ENCODE peak calls at places on chromosomes 5 and 9, in eight cellular contexts. One of them, this sample, is unnamed.

GRCh38 chr5:6593148-6594016 is 39.5 kb downstream of the NSUN2 start:
- DNase-seq in BJ: no peak
- DNase-seq in body of pancreas: no peak
- DNase-seq in GM23338: no peak
- DNase-seq in progenitor cell of endocrine pancreas: no peak
- DNase-seq in cardiac muscle cell: no peak
- DNase-seq in lower leg skin: no peak
- DNase-seq in fibroblast of lung: no peak
- DNase-seq in this sample: no peak

GRCh38 chr5:88190106-88190834 is 78.4 kb downstream of the TMEM161B start:
- DNase-seq in BJ: no peak
- DNase-seq in body of pancreas: no peak
- DNase-seq in GM23338: peak
- DNase-seq in progenitor cell of endocrine pancreas: no peak
- DNase-seq in cardiac muscle cell: no peak
- DNase-seq in lower leg skin: no peak
- DNase-seq in fibroblast of lung: no peak
- DNase-seq in this sample: no peak

GRCh38 chr5:130289132-130290088 is 385.1 kb downstream of the CHSY3 start:
- DNase-seq in BJ: peak
- DNase-seq in body of pancreas: no peak
- DNase-seq in GM23338: no peak
- DNase-seq in progenitor cell of endocrine pancreas: no peak
- DNase-seq in cardiac muscle cell: no peak
- DNase-seq in lower leg skin: no peak
- DNase-seq in fibroblast of lung: peak
- DNase-seq in this sample: no peak

GRCh38 chr5:133877351-133878235 is 90.8 kb downstream of the C5orf15 start:
- DNase-seq in BJ: no peak
- DNase-seq in body of pancreas: no peak
- DNase-seq in GM23338: peak
- DNase-seq in progenitor cell of endocrine pancreas: no peak
- DNase-seq in cardiac muscle cell: no peak
- DNase-seq in lower leg skin: no peak
- DNase-seq in fibroblast of lung: no peak
- DNase-seq in this sample: no peak

GRCh38 chr9:120532475-120532874 is 47.5 kb downstream of the CDK5RAP2 start:
- DNase-seq in BJ: peak
- DNase-seq in body of pancreas: no peak
- DNase-seq in GM23338: no peak
- DNase-seq in progenitor cell of endocrine pancreas: no peak
- DNase-seq in cardiac muscle cell: no peak
- DNase-seq in lower leg skin: peak
- DNase-seq in fibroblast of lung: peak
- DNase-seq in this sample: no peak

GRCh38 chr5:54514269-54514668 is 3.3 kb upstream of the SNX18 start:
- DNase-seq in BJ: no peak
- DNase-seq in body of pancreas: no peak
- DNase-seq in GM23338: peak
- DNase-seq in progenitor cell of endocrine pancreas: no peak
- DNase-seq in cardiac muscle cell: peak
- DNase-seq in lower leg skin: no peak
- DNase-seq in fibroblast of lung: peak
- DNase-seq in this sample: no peak

GRCh38 chr5:37847978-37848425 is 8.2 kb upstream of the GDNF start:
- DNase-seq in BJ: no peak
- DNase-seq in body of pancreas: no peak
- DNase-seq in GM23338: no peak
- DNase-seq in progenitor cell of endocrine pancreas: no peak
- DNase-seq in cardiac muscle cell: no peak
- DNase-seq in lower leg skin: no peak
- DNase-seq in fibroblast of lung: peak
- DNase-seq in this sample: no peak

GRCh38 chr5:139388198-139388821 is 1.4 kb downstream of the MZB1 start:
- DNase-seq in BJ: no peak
- DNase-seq in body of pancreas: peak
- DNase-seq in GM23338: peak
- DNase-seq in progenitor cell of endocrine pancreas: no peak
- DNase-seq in cardiac muscle cell: peak
- DNase-seq in lower leg skin: peak
- DNase-seq in fibroblast of lung: no peak
- DNase-seq in this sample: no peak

GRCh38 chr5:76849767-76850291 is at the start of gene S100Z:
- DNase-seq in BJ: no peak
- DNase-seq in body of pancreas: no peak
- DNase-seq in GM23338: no peak
- DNase-seq in progenitor cell of endocrine pancreas: no peak
- DNase-seq in cardiac muscle cell: no peak
- DNase-seq in lower leg skin: peak
- DNase-seq in fibroblast of lung: peak
- DNase-seq in this sample: no peak

GRCh38 chr5:53403758-53404157 is 76.7 kb upstream of the FST start:
- DNase-seq in BJ: no peak
- DNase-seq in body of pancreas: no peak
- DNase-seq in GM23338: no peak
- DNase-seq in progenitor cell of endocrine pancreas: no peak
- DNase-seq in cardiac muscle cell: no peak
- DNase-seq in lower leg skin: no peak
- DNase-seq in fibroblast of lung: peak
- DNase-seq in this sample: no peak

GRCh38 chr5:34524123-34524522 is 132.0 kb upstream of the RAI14 start:
- DNase-seq in BJ: no peak
- DNase-seq in body of pancreas: peak
- DNase-seq in GM23338: no peak
- DNase-seq in progenitor cell of endocrine pancreas: no peak
- DNase-seq in cardiac muscle cell: no peak
- DNase-seq in lower leg skin: no peak
- DNase-seq in fibroblast of lung: peak
- DNase-seq in this sample: no peak

GRCh38 chr5:141664733-141665461 is 13.7 kb upstream of the FCHSD1 start:
- DNase-seq in BJ: no peak
- DNase-seq in body of pancreas: peak
- DNase-seq in GM23338: peak
- DNase-seq in progenitor cell of endocrine pancreas: peak
- DNase-seq in cardiac muscle cell: peak
- DNase-seq in lower leg skin: peak
- DNase-seq in fibroblast of lung: peak
- DNase-seq in this sample: peak

GRCh38 chr5:57181151-57181550 is 7.3 kb downstream of the GPBP1 start:
- DNase-seq in BJ: no peak
- DNase-seq in body of pancreas: no peak
- DNase-seq in GM23338: no peak
- DNase-seq in progenitor cell of endocrine pancreas: no peak
- DNase-seq in cardiac muscle cell: no peak
- DNase-seq in lower leg skin: no peak
- DNase-seq in fibroblast of lung: no peak
- DNase-seq in this sample: no peak

GRCh38 chr5:79076819-79077218 is 7.3 kb downstream of the BHMT2 start:
- DNase-seq in BJ: no peak
- DNase-seq in body of pancreas: no peak
- DNase-seq in GM23338: no peak
- DNase-seq in progenitor cell of endocrine pancreas: no peak
- DNase-seq in cardiac muscle cell: no peak
- DNase-seq in lower leg skin: no peak
- DNase-seq in fibroblast of lung: no peak
- DNase-seq in this sample: no peak

GRCh38 chr9:106859957-106860715 is 2.8 kb upstream of the ZNF462 start:
- DNase-seq in BJ: no peak
- DNase-seq in body of pancreas: peak
- DNase-seq in GM23338: peak
- DNase-seq in progenitor cell of endocrine pancreas: peak
- DNase-seq in cardiac muscle cell: peak
- DNase-seq in lower leg skin: peak
- DNase-seq in fibroblast of lung: peak
- DNase-seq in this sample: peak

GRCh38 chr9:124010665-124011321 is 775 bp upstream of the LHX2 start:
- DNase-seq in BJ: no peak
- DNase-seq in body of pancreas: no peak
- DNase-seq in GM23338: peak
- DNase-seq in progenitor cell of endocrine pancreas: no peak
- DNase-seq in cardiac muscle cell: peak
- DNase-seq in lower leg skin: no peak
- DNase-seq in fibroblast of lung: peak
- DNase-seq in this sample: no peak

GRCh38 chr5:173496129-173496882 is 120.1 kb downstream of the BOD1 start:
- DNase-seq in BJ: no peak
- DNase-seq in body of pancreas: peak
- DNase-seq in GM23338: no peak
- DNase-seq in progenitor cell of endocrine pancreas: no peak
- DNase-seq in cardiac muscle cell: no peak
- DNase-seq in lower leg skin: no peak
- DNase-seq in fibroblast of lung: peak
- DNase-seq in this sample: no peak
- TF ChIP-seq CTCF in BJ: no peak
- TF ChIP-seq CTCF in body of pancreas: no peak
- TF ChIP-seq CTCF in GM23338: peak
- TF ChIP-seq CTCF in progenitor cell of endocrine pancreas: no peak
- TF ChIP-seq CTCF in cardiac muscle cell: peak
- TF ChIP-seq CTCF in lower leg skin: no peak
- TF ChIP-seq CTCF in fibroblast of lung: peak
- TF ChIP-seq CTCF in this sample: no peak

GRCh38 chr5:28391277-28391676 is 1352.9 kb upstream of the CDH9 start:
- DNase-seq in BJ: no peak
- DNase-seq in body of pancreas: no peak
- DNase-seq in GM23338: peak
- DNase-seq in progenitor cell of endocrine pancreas: no peak
- DNase-seq in cardiac muscle cell: no peak
- DNase-seq in lower leg skin: no peak
- DNase-seq in fibroblast of lung: no peak
- DNase-seq in this sample: no peak
- TF ChIP-seq CTCF in BJ: no peak
- TF ChIP-seq CTCF in body of pancreas: no peak
- TF ChIP-seq CTCF in GM23338: no peak
- TF ChIP-seq CTCF in progenitor cell of endocrine pancreas: no peak
- TF ChIP-seq CTCF in cardiac muscle cell: no peak
- TF ChIP-seq CTCF in lower leg skin: no peak
- TF ChIP-seq CTCF in fibroblast of lung: no peak
- TF ChIP-seq CTCF in this sample: no peak

GRCh38 chr5:176648467-176649194 is 1.3 kb downstream of the TSPAN17 start:
- DNase-seq in BJ: no peak
- DNase-seq in body of pancreas: no peak
- DNase-seq in GM23338: no peak
- DNase-seq in progenitor cell of endocrine pancreas: no peak
- DNase-seq in cardiac muscle cell: no peak
- DNase-seq in lower leg skin: no peak
- DNase-seq in fibroblast of lung: no peak
- DNase-seq in this sample: no peak

GRCh38 chr5:176646707-176647029 is 616 bp upstream of the TSPAN17 start:
- DNase-seq in BJ: no peak
- DNase-seq in body of pancreas: no peak
- DNase-seq in GM23338: no peak
- DNase-seq in progenitor cell of endocrine pancreas: no peak
- DNase-seq in cardiac muscle cell: no peak
- DNase-seq in lower leg skin: no peak
- DNase-seq in fibroblast of lung: no peak
- DNase-seq in this sample: no peak

GRCh38 chr5:176646049-176646706 is 1.1 kb upstream of the TSPAN17 start:
- DNase-seq in BJ: no peak
- DNase-seq in body of pancreas: no peak
- DNase-seq in GM23338: no peak
- DNase-seq in progenitor cell of endocrine pancreas: no peak
- DNase-seq in cardiac muscle cell: no peak
- DNase-seq in lower leg skin: no peak
- DNase-seq in fibroblast of lung: no peak
- DNase-seq in this sample: no peak

GRCh38 chr5:176647870-176648466 is 684 bp downstream of the TSPAN17 start:
- DNase-seq in BJ: no peak
- DNase-seq in body of pancreas: peak
- DNase-seq in GM23338: peak
- DNase-seq in progenitor cell of endocrine pancreas: no peak
- DNase-seq in cardiac muscle cell: peak
- DNase-seq in lower leg skin: peak
- DNase-seq in fibroblast of lung: peak
- DNase-seq in this sample: peak

DNA sequence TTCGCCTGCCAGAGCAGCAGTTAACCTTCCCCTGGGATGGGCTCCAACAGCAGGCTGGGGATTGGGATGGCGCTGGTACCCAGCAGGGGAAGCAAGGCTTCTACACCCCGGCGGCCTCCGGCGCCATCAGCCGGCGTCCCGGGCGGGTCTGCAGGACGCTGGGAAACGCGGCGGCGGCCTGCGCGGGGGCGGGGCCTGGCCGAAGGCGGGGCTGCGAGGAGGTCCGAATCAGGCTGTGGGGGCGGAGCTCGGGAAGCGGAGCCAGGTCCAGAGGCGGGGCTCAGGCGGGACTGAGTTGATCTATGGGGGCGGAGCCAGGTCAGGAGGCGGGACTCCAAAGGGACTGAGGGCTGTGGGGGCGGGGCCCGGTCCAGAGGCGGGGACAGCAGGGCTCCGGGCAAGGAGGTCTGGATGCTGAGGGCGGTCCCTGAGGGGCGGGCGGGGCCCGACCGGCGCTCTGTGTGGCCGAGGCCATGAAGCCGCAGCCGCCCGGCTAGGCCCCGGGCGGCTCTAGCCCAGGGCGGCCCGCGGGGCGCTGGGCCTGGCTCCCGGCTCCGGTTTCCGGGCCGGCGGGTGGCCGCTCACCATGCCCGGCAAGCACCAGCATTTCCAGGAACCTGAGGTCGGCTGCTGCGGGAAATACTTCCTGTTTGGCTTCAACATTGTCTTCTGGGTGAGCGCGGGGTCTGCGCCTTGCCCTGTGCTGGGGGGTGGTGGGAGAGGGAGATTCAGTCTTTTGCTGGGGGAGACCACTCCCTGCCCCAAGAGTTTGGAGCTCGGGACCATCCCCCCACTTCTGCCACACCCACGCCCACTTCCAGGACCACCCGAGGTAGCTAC is at the start of gene TSPAN17:
- DNase-seq in BJ: peak
- DNase-seq in body of pancreas: peak
- DNase-seq in GM23338: peak
- DNase-seq in progenitor cell of endocrine pancreas: peak
- DNase-seq in cardiac muscle cell: peak
- DNase-seq in lower leg skin: peak
- DNase-seq in fibroblast of lung: peak
- DNase-seq in this sample: peak
- TF ChIP-seq CTCF in BJ: peak
- TF ChIP-seq CTCF in body of pancreas: no peak
- TF ChIP-seq CTCF in GM23338: no peak
- TF ChIP-seq CTCF in progenitor cell of endocrine pancreas: no peak
- TF ChIP-seq CTCF in cardiac muscle cell: peak
- TF ChIP-seq CTCF in lower leg skin: no peak
- TF ChIP-seq CTCF in fibroblast of lung: peak
- TF ChIP-seq CTCF in this sample: no peak

DNA sequence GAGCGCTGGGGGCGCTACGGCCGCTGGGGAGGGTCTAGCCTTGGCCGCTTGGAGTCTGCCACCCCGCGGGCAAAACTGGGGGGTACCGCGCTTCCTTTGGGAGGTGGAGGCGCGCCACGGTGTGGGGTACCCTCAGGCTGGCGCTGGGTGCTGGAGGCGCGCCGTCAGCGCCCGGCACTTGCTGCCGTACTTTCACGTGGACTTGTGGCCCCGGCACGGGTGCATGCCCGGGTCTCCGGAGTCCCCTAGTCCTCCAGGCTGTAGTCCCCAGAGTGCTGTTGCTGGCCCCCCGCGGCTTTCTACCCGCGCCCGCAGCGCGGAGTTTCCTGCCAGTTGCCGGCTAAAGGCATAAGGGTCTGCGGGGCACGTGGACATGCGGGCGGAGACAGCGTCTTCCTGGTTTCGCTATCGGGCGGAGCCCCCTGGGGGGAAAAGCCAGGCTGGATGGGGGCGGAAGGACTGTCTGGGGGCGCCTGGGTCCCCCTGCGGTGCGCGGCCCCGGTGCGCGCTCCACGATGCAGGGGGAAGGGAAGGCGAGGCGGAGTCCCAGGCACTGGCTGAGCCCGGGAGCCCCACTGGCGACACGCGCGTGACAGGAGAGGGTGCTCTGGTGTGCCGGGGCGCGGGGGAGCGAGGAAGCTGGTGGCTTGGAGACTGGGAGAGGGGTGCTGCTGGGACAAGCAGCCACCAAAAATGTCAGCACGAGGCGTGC is 666 bp downstream of the PPARGC1B start:
- DNase-seq in BJ: no peak
- DNase-seq in body of pancreas: no peak
- DNase-seq in GM23338: peak
- DNase-seq in progenitor cell of endocrine pancreas: no peak
- DNase-seq in cardiac muscle cell: peak
- DNase-seq in lower leg skin: peak
- DNase-seq in fibroblast of lung: peak
- DNase-seq in this sample: peak
- TF ChIP-seq CTCF in BJ: no peak
- TF ChIP-seq CTCF in body of pancreas: no peak
- TF ChIP-seq CTCF in GM23338: no peak
- TF ChIP-seq CTCF in progenitor cell of endocrine pancreas: peak
- TF ChIP-seq CTCF in cardiac muscle cell: no peak
- TF ChIP-seq CTCF in lower leg skin: no peak
- TF ChIP-seq CTCF in fibroblast of lung: no peak
- TF ChIP-seq CTCF in this sample: no peak

This sample was measured in mesothelial cell of epicardium.